ENCODE peak calls at places on chromosomes 4 and X, in seven cellular contexts. S, G, D, E, H, L and R are unnamed samples.

GRCh38 chrX:17860179-17860780 is 818 bp downstream of the RAI2 start:
- DNase-seq in S (no peak), G (peak; percentile 35), D (no peak), E (peak; percentile 16), H (peak; percentile 34), L (peak; percentile 4), R (no peak)

GRCh38 chr4:26462874-26463273 is 27.4 kb downstream of the CCKAR start:
- DNase-seq in S (no peak), G (no peak), D (no peak), E (no peak), H (no peak), L (no peak), R (no peak)

GRCh38 chr4:127846765-127847164 is 33.9 kb upstream of the PLK4 start:
- DNase-seq in S (no peak), G (no peak), D (no peak), E (no peak), H (no peak), L (no peak), R (no peak)

GRCh38 chr4:28976369-28976768 is 1743.8 kb upstream of the PCDH7 start:
- DNase-seq in S (no peak), G (no peak), D (no peak), E (no peak), H (no peak), L (no peak), R (no peak)

GRCh38 chr4:20418865-20419451 is 167.3 kb downstream of the SLIT2 start:
- DNase-seq in S (no peak), G (peak; percentile 27), D (no peak), E (no peak), H (no peak), L (peak; percentile 7), R (no peak)

GRCh38 chrX:70089575-70090297 is 27.5 kb downstream of the OTUD6A start:
- DNase-seq in S (no peak), G (peak; percentile 2), D (no peak), E (no peak), H (no peak), L (no peak), R (no peak)

GRCh38 chrX:15496809-15497208 is 3.7 kb upstream of the PIR start:
- DNase-seq in S (no peak), G (no peak), D (no peak), E (no peak), H (no peak), L (no peak), R (no peak)

GRCh38 chrX:2710496-2710895 is 19.4 kb downstream of the CD99 start:
- DNase-seq in S (no peak), G (no peak), D (no peak), E (no peak), H (no peak), L (no peak), R (no peak)

GRCh38 chr4:2961411-2962098 is 1.7 kb downstream of the NOP14 start:
- DNase-seq in S (no peak), G (no peak), D (peak; percentile 78), E (peak; percentile 40), H (no peak), L (no peak), R (no peak)

GRCh38 chr4:81786063-81786763 is 314.5 kb upstream of the RASGEF1B start:
- DNase-seq in S (peak; percentile 33), G (peak; percentile 44), D (no peak), E (no peak), H (no peak), L (no peak), R (no peak)

GRCh38 chrX:43745938-43746721 is 90.0 kb downstream of the MAOA start:
- DNase-seq in S (no peak), G (no peak), D (no peak), E (no peak), H (no peak), L (no peak), R (no peak)

GRCh38 chrX:76796311-76796710 is 368.8 kb downstream of the MAGEE1 start:
- DNase-seq in S (no peak), G (no peak), D (no peak), E (no peak), H (no peak), L (no peak), R (no peak)

GRCh38 chrX:107227780-107228485 is 21.5 kb downstream of the DNAAF6 start:
- DNase-seq in S (no peak), G (no peak), D (no peak), E (no peak), H (no peak), L (no peak), R (no peak)

GRCh38 chr4:8549352-8549931 is 30.8 kb upstream of the GPR78 start:
- DNase-seq in S (no peak), G (no peak), D (peak; percentile 48), E (no peak), H (no peak), L (no peak), R (no peak)

GRCh38 chrX:80929251-80929650 is 119.6 kb upstream of the BRWD3 start:
- DNase-seq in S (no peak), G (no peak), D (no peak), E (no peak), H (no peak), L (no peak), R (no peak)

GRCh38 chrX:151174581-151175282 is 1.7 kb upstream of the GPR50 start:
- DNase-seq in S (no peak), G (no peak), D (no peak), E (no peak), H (no peak), L (no peak), R (no peak)

GRCh38 chrX:368811-369562 is 17.7 kb downstream of the PPP2R3B start:
- DNase-seq in S (no peak), G (no peak), D (peak; percentile 53), E (no peak), H (no peak), L (no peak), R (no peak)

GRCh38 chr4:113637823-113638691 is 123.5 kb downstream of the CAMK2D start:
- DNase-seq in S (no peak), G (no peak), D (no peak), E (no peak), H (no peak), L (no peak), R (no peak)

GRCh38 chr4:3523628-3524221 is 8.5 kb downstream of the LRPAP1 start:
- DNase-seq in S (no peak), G (no peak), D (peak; percentile 70), E (no peak), H (no peak), L (no peak), R (no peak)

GRCh38 chr4:10456270-10457254 is 664 bp downstream of the ZNF518B start:
- DNase-seq in S (no peak), G (peak; percentile 54), D (peak; percentile 91), E (peak; percentile 66), H (peak; percentile 26), L (peak; percentile 33), R (peak; percentile 60)

GRCh38 chrX:149221246-149221645 is 283.9 kb downstream of the IDS start:
- DNase-seq in S (no peak), G (no peak), D (no peak), E (no peak), H (no peak), L (no peak), R (no peak)

DNA sequence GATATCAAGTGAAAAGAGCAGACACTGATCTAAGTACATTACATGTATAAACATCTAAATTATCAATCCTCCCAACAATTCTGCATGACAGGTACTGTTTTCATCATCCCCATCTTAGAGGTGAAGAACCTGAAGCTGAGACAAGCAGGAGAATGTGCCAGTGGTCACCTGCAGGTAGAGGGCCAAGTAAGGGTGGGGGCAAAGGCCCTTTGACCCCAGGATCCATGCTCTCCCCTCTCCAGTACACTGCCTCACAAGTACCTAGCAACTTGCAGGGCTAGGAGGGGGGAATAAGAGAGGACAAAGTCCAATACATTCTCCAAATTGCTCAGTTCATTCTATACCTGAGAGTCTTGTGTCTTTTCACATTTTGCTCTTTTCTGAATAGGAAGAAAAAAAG is 8.3 kb upstream of the MAP7D2 start:
- DNase-seq in S (no peak), G (no peak), D (no peak), E (no peak), H (no peak), L (no peak), R (no peak)
- H3K27ac ChIP-seq in S (no peak overlapping the region), G (no peak overlapping the region), D (no peak overlapping the region), E (no peak overlapping the region), H (no peak overlapping the region), L (no peak overlapping the region), R (no peak overlapping the region)

GRCh38 chrX:53683556-53684414 is 2.7 kb downstream of the HUWE1 start:
- DNase-seq in S (peak; percentile 90), G (peak; percentile 95), D (peak; percentile 94), E (peak; percentile 96), H (peak; percentile 92), L (peak; percentile 94), R (peak; percentile 92)
- TF ChIP-seq POLR2A in S (peak; percentile 76), G (peak; percentile 75), D (peak; percentile 26), E (no peak), H (peak; percentile 31), L (peak; percentile 71), R (peak; percentile 39)

DNA sequence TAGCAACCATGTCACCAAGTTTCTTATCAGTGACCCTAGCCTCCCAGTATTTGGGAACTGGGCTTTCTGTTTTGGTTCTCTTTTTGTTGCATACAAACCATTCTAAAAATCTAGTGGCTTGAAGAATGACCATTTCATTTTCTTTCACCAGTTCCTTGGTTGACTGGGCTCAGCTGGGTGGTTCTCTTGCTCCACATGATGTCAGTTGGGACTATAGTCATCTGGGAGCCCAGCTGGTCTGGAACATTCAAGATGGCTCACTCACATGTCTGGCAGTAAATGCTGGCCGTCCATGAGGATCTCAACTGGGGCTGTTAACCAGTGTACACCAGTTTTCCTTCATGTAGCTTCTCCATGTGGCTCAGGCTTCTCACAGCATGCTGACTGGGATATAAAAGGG is 27.6 kb upstream of the MBTPS2 start:
- DNase-seq in S (no peak), G (no peak), D (no peak), E (no peak), H (no peak), L (no peak), R (no peak)
- H3K27ac ChIP-seq in S (no peak overlapping the region), G (no peak overlapping the region), D (no peak overlapping the region), E (no peak overlapping the region), H (no peak overlapping the region), L (no peak overlapping the region), R (no peak overlapping the region)

GRCh38 chr4:140152015-140152703 is 1.8 kb downstream of the MAML3 start:
- DNase-seq in S (peak; percentile 31), G (peak; percentile 70), D (peak; percentile 93), E (peak; percentile 82), H (peak; percentile 78), L (peak; percentile 76), R (peak; percentile 90)

GRCh38 chr4:140150886-140151699 is 2.9 kb downstream of the MAML3 start:
- DNase-seq in S (peak; percentile 89), G (peak; percentile 89), D (peak; percentile 95), E (peak; percentile 91), H (peak; percentile 93), L (peak; percentile 96), R (peak; percentile 89)

GRCh38 chr4:140152760-140153418 is 1.1 kb downstream of the MAML3 start:
- DNase-seq in S (peak; percentile 44), G (peak; percentile 71), D (peak; percentile 91), E (peak; percentile 50), H (peak; percentile 66), L (peak; percentile 53), R (peak; percentile 80)

GRCh38 chr4:140150636-140150885 is 3.4 kb downstream of the MAML3 start:
- DNase-seq in S (peak; percentile 87), G (peak; percentile 91), D (no peak), E (peak; percentile 91), H (no peak), L (peak; percentile 92), R (no peak)

DNA sequence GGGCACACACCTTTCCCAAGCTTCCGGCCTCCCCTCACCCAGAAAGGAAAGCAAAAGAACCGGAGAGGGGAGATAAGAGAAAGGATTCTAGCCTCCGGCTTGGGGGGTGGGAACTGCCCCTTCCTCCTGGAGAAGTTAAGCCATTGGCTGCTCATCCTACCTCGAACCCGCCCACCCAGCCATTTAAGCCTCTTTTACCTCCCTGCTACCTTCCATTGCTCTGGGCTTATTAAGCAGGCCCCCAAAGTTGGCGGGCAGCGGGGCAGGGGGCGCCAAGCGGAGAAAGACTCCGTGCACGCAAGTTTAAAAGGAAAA is 2.3 kb downstream of the MAML3 start:
- DNase-seq in S (peak; percentile 76), G (peak; percentile 89), D (no peak), E (peak; percentile 94), H (peak; percentile 78), L (peak; percentile 93), R (peak; percentile 92)
- TF ChIP-seq POLR2A in S (no peak), G (peak; percentile 55), D (no peak), E (no peak), H (peak; percentile 39), L (no peak), R (no peak)